ENCODE peak calls at places on chromosomes 12 and 14, in four cellular contexts. W is cardiac muscle cell, P is AG09309, S is H9. E is an unnamed sample.

GRCh38 chr12:24133385-24133784 is 183.9 kb upstream of the SOX5 start:
- DNase-seq in P (no peak), S (peak), W (no peak), E (no peak)

GRCh38 chr14:66234411-66234810 is 251.8 kb upstream of the CCDC196 start:
- DNase-seq in W (no peak), S (no peak), P (no peak), E (no peak)

GRCh38 chr14:63745272-63745671 is 17.4 kb upstream of the SGPP1 start:
- DNase-seq in W (no peak), S (no peak), P (no peak), E (no peak)

GRCh38 chr12:67541625-67541991 is 106.9 kb upstream of the DYRK2 start:
- DNase-seq in S (no peak), P (no peak), W (no peak), E (no peak)

GRCh38 chr14:104386281-104386841 is 193.2 kb upstream of the C14orf180 start:
- DNase-seq in S (peak), W (no peak), P (no peak), E (peak)

GRCh38 chr12:7588703-7589329 is 76.9 kb downstream of the APOBEC1 start:
- DNase-seq in S (peak), P (peak), W (peak), E (no peak)

GRCh38 chr14:62006116-62006737 is 244.0 kb downstream of the SNAPC1 start:
- DNase-seq in W (no peak), P (no peak), S (no peak), E (no peak)

GRCh38 chr12:59736359-59736758 is 140.5 kb downstream of the SLC16A7 start:
- DNase-seq in S (no peak), W (no peak), P (no peak), E (no peak)

GRCh38 chr14:96662116-96662901 is 134.9 kb upstream of the VRK1 start:
- DNase-seq in P (no peak), W (no peak), S (no peak), E (no peak)

GRCh38 chr12:57535764-57536596 is 11.0 kb downstream of the DCTN2 start:
- DNase-seq in S (no peak), W (no peak), P (no peak), E (no peak)

GRCh38 chr14:66638688-66639087 is 130.7 kb downstream of the GPHN start:
- DNase-seq in W (peak), P (no peak), S (no peak), E (no peak)

GRCh38 chr14:101018561-101019290 is 115.2 kb upstream of the RTL1 start:
- DNase-seq in S (peak), W (no peak), P (no peak), E (peak)

GRCh38 chr14:20630340-20631022 is 11.0 kb downstream of the OR6S1 start:
- DNase-seq in W (peak), P (no peak), S (peak), E (no peak)

GRCh38 chr14:95339301-95339865 is 19.7 kb upstream of the CLMN start:
- DNase-seq in P (no peak), S (no peak), W (no peak), E (peak)

GRCh38 chr12:90520002-90520734 is 434.8 kb downstream of the CCER1 start:
- DNase-seq in W (no peak), P (no peak), S (no peak), E (no peak)

GRCh38 chr12:43856932-43857331 is 21.1 kb downstream of the TMEM117 start:
- DNase-seq in S (no peak), W (no peak), P (no peak), E (no peak)

GRCh38 chr12:43861015-43861846 is 25.4 kb downstream of the TMEM117 start:
- DNase-seq in P (no peak), W (no peak), S (no peak), E (no peak)

GRCh38 chr12:43861847-43862150 is 25.9 kb downstream of the TMEM117 start:
- DNase-seq in P (no peak), S (no peak), W (no peak), E (no peak)

GRCh38 chr12:43858991-43859390 is 23.1 kb downstream of the TMEM117 start:
- DNase-seq in P (no peak), W (no peak), S (no peak), E (no peak)

GRCh38 chr12:43858096-43858495 is 22.2 kb downstream of the TMEM117 start:
- DNase-seq in P (no peak), S (no peak), W (no peak), E (no peak)
- TF ChIP-seq CTCF in P (no peak), S (no peak), W (no peak), E (no peak)

DNA sequence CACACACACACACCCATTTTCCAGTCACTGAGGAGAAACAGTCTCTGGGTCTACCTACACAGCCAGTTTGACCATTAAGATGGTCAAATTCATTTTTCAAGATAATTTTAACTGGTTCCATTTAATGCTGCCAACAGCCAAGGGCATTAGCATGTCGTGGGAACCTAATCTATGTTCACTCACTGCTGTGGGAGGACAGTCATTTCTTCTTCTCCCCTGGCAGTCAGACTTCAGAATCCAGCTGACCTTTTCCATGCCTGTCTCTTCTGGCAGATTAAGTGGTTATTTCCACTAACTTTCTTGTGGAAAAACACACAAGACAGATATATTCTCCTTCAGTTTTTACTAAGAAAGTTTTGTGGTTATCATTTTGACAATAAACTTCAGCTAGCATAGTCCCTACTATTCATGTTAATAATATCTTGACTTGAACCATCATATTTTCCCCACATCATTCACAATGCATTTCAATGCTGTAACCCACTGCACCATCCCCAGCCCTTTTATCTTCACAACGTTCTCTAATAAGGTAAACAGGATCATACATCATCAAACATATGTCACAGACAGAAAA is 82.2 kb downstream of the DAD1 start:
- DNase-seq in W (no peak), S (no peak), P (no peak), E (no peak)
- TF ChIP-seq CTCF in W (no peak), S (no peak), P (no peak), E (no peak)

DNA sequence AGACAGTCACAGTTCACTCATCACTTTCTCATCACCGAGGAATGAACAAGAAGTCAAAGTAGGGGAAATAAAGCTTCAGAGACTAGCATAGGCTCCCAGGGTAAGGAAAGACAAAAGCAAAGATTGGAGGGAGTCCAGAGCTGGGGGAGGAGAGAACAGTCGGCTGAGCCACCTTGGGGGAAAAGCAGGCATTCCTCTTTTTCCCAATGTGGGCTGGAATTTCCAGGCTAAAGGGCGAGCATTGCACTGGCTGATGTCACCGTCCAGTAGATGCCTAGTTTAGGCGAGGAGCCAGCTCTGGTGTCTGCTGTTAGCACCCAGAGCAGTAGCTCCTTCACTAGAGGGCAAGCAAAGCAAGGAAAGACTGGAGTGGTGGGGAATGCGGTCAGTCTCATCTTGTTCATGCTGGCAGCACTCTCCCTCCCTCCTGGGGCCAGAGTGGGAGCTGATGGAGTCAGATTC is 8.5 kb upstream of the KRT75 start:
- DNase-seq in P (peak), W (peak), S (peak), E (no peak)
- TF ChIP-seq CTCF in P (peak), W (peak), S (peak), E (no peak)

DNA sequence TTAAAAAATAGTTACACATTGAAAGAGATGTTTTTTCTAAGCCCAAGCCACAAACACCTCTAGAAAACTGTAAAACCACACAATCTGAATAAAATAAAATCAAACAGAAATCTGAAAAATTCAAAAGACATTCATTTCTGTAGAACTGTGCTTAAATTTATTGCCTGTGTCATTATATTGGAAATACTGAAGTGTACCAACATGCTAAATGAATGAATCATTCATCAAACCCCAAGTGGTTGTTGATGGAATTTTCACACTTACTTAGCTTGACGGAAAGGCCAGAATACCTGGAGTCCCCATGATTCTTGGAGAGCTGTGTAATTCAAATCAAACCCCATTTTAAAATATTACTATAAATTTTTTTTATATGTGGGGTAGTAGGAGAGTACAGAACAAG is 2.7 kb downstream of the KITLG start:
- DNase-seq in P (no peak), W (no peak), S (no peak), E (no peak)
- TF ChIP-seq CTCF in P (peak), W (peak), S (peak), E (no peak)

DNA sequence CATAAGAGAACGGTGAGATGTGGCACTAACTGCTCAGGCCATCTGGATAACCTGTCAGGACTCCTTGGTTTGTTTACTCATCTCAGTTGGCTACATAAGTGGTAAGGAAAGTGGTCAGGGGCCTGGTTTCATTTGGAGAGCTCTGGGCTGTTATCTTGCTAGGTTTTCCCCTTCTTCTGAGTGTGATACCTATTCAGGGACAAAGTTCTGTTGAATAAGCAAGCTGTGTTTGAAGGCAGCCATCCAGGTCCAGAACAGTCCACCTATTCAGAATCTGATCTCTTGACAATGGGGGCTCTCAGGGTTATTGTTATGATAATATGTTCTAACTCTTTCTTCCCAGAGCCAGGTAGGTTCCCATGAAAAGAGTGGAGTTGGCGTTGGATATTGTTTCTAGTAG is 194.9 kb downstream of the PAH start:
- DNase-seq in W (no peak), S (no peak), P (no peak), E (no peak)
- TF ChIP-seq CTCF in W (no peak), S (no peak), P (no peak), E (no peak)